ENCODE peak calls at places on chromosomes 4 and X, in six cellular contexts. H is choroid plexus epithelial cell; E is stimulated activated naive B cell treated with anti-CD40 and anti-IgM and Interleukin-4, amounts not matched to agents 10 μg/mL and 1 μg/mL and 100 μg/mL, for 72 hours; U is neuronal stem cell; Q is NCI-H226; M is MCF 10A. D is an unnamed sample.

GRCh38 chrX:142001934-142002333 is 98.2 kb downstream of the MAGEC1 start:
- DNase-seq in H (no peak), E (no peak), U (no peak), Q (no peak), M (peak; percentile 46), D (no peak)

GRCh38 chrX:40095588-40096394 is 2.0 kb downstream of the BCOR start:
- DNase-seq in H (peak; percentile 41), E (peak; percentile 21), U (no peak), Q (peak; percentile 9), M (peak; percentile 33), D (peak; percentile 14)

GRCh38 chr4:126708716-126709115 is 924.0 kb upstream of the INTU start:
- DNase-seq in H (peak; percentile 10), E (no peak), U (no peak), Q (peak; percentile 33), M (peak; percentile 93), D (no peak)

GRCh38 chr4:90152024-90152423 is 24.8 kb downstream of the CCSER1 start:
- DNase-seq in H (no peak), E (no peak), U (no peak), Q (no peak), M (no peak), D (no peak)

GRCh38 chr4:169492436-169493163 is 119.8 kb downstream of the NEK1 start:
- DNase-seq in H (peak; percentile 71), E (peak; percentile 6), U (peak; percentile 30), Q (no peak), M (peak; percentile 61), D (peak; percentile 2)

GRCh38 chrX:1416327-1416784 is 24.4 kb upstream of the SLC25A6 start:
- DNase-seq in H (no peak), E (no peak), U (no peak), Q (no peak), M (no peak), D (no peak)

GRCh38 chr4:47879458-47879857 is 34.9 kb downstream of the NFXL1 start:
- DNase-seq in H (no peak), E (no peak), U (no peak), Q (no peak), M (no peak), D (no peak)

GRCh38 chrX:109760241-109760921 is 27.3 kb upstream of the ACSL4 start:
- DNase-seq in H (peak; percentile 7), E (no peak), U (no peak), Q (no peak), M (no peak), D (peak; percentile 16)

GRCh38 chrX:115173181-115173580 is 16.0 kb upstream of the RBMXL3 start:
- DNase-seq in H (no peak), E (no peak), U (no peak), Q (no peak), M (no peak), D (no peak)

GRCh38 chr4:1297456-1298325 is 8.0 kb downstream of the MAEA start:
- DNase-seq in H (no peak), E (no peak), U (no peak), Q (no peak), M (no peak), D (no peak)

GRCh38 chrX:133419911-133420310 is 4.6 kb upstream of the GPC4 start:
- DNase-seq in H (no peak), E (no peak), U (no peak), Q (no peak), M (no peak), D (no peak)

GRCh38 chr4:80336582-80336981 is 1.1 kb downstream of the CFAP299 start:
- DNase-seq in H (peak; percentile 39), E (no peak), U (peak; percentile 6), Q (peak; percentile 25), M (peak; percentile 42), D (peak; percentile 64)

GRCh38 chrX:15815779-15816452 is 25.6 kb downstream of the ZRSR2 start:
- DNase-seq in H (peak; percentile 39), E (no peak), U (peak; percentile 3), Q (no peak), M (peak; percentile 34), D (no peak)

GRCh38 chr4:177419416-177419815 is 22.8 kb downstream of the AGA start:
- DNase-seq in H (no peak), E (no peak), U (no peak), Q (no peak), M (no peak), D (no peak)

GRCh38 chr4:89492476-89493110 is 185.0 kb upstream of the GPRIN3 start:
- DNase-seq in H (peak; percentile 89), E (no peak), U (no peak), Q (peak; percentile 67), M (peak; percentile 86), D (no peak)

GRCh38 chr4:179804440-179804839 is 2362.2 kb upstream of the AGA start:
- DNase-seq in H (peak; percentile 4), E (no peak), U (no peak), Q (no peak), M (no peak), D (no peak)

GRCh38 chr4:150224896-150225591 is 146.8 kb downstream of the DCLK2 start:
- DNase-seq in H (peak; percentile 99), E (no peak), U (no peak), Q (peak; percentile 68), M (peak; percentile 75), D (no peak)

GRCh38 chrX:116417214-116417613 is 19.2 kb upstream of the SLC6A14 start:
- DNase-seq in H (no peak), E (no peak), U (no peak), Q (no peak), M (no peak), D (no peak)

GRCh38 chr4:139562067-139562684 is 6.2 kb upstream of the SETD7 start:
- DNase-seq in H (no peak), E (no peak), U (no peak), Q (no peak), M (no peak), D (no peak)

GRCh38 chrX:100687546-100687945 is 43.5 kb downstream of the SRPX2 start:
- DNase-seq in H (no peak), E (peak; percentile 21), U (no peak), Q (no peak), M (no peak), D (no peak)

GRCh38 chr4:78552398-78553396 is 1.1 kb downstream of the ANXA3 start:
- DNase-seq in H (peak; percentile 50), E (no peak), U (no peak), Q (peak; percentile 87), M (peak; percentile 70), D (peak; percentile 29)

GRCh38 chr4:150242820-150243458 is 164.7 kb downstream of the DCLK2 start:
- DNase-seq in H (peak; percentile 65), E (no peak), U (peak; percentile 37), Q (no peak), M (peak; percentile 49), D (peak; percentile 27)

GRCh38 chr4:164683040-164683439 is 70.9 kb upstream of the SMIM31 start:
- DNase-seq in H (no peak), E (no peak), U (no peak), Q (no peak), M (no peak), D (no peak)

GRCh38 chrX:87679849-87680248 is 162.2 kb downstream of the KLHL4 start:
- DNase-seq in H (no peak), E (no peak), U (no peak), Q (no peak), M (no peak), D (no peak)

D was measured in NCI-H146.